ENCODE peak calls at places on chromosomes 3 and 15, in ten cellular contexts. F is CD4-positive, CD25-positive, alpha-beta regulatory T cell; X is naive thymus-derived CD4-positive, alpha-beta T cell; E is transverse colon; H is endodermal cell; P is GM23338; B is breast epithelium; J is lung; K is left ventricle myocardium inferior; W is spleen. A is an unnamed sample.

GRCh38 chr3:189513281-189514151 is 117.7 kb upstream of the TP63 start:
- DNase-seq in F (no peak), X (no peak), E (peak; percentile 59), H (no peak), P (no peak), B (no peak), J (peak; percentile 34), K (no peak), W (no peak), A (no peak)

GRCh38 chr3:48989126-48989795 is 780 bp upstream of the P4HTM start:
- DNase-seq in F (no peak), X (no peak), E (no peak), H (peak; percentile 65), P (no peak), B (no peak), J (no peak), K (no peak), W (no peak), A (peak; percentile 53)

GRCh38 chr15:57527382-57528091 is 64.2 kb upstream of the MYZAP start:
- DNase-seq in F (peak; percentile 62), X (peak; percentile 20), E (no peak), H (peak; percentile 88), P (peak; percentile 89), B (no peak), J (no peak), K (no peak), W (no peak), A (peak; percentile 72)

GRCh38 chr15:85421116-85421925 is 40.9 kb downstream of the AKAP13 start:
- DNase-seq in F (no peak), X (no peak), E (no peak), H (no peak), P (no peak), B (no peak), J (no peak), K (no peak), W (no peak), A (no peak)

GRCh38 chr15:32803631-32804030 is 85.8 kb downstream of the GREM1 start:
- DNase-seq in F (no peak), X (no peak), E (no peak), H (no peak), P (no peak), B (no peak), J (no peak), K (no peak), W (no peak), A (no peak)

GRCh38 chr15:48782911-48783310 is 28.0 kb downstream of the CEP152 start:
- DNase-seq in F (no peak), X (no peak), E (no peak), H (no peak), P (no peak), B (no peak), J (no peak), K (no peak), W (no peak), A (no peak)

GRCh38 chr3:141366285-141367037 is 1.8 kb upstream of the ZBTB38 start:
- DNase-seq in F (no peak), X (no peak), E (peak; percentile 61), H (no peak), P (no peak), B (peak; percentile 87), J (peak; percentile 63), K (peak; percentile 34), W (no peak), A (no peak)

GRCh38 chr15:99105516-99106341 is 849 bp downstream of the SYNM start:
- DNase-seq in F (peak; percentile 60), X (peak; percentile 11), E (peak; percentile 37), H (peak; percentile 88), P (peak; percentile 89), B (no peak), J (no peak), K (peak; percentile 53), W (peak; percentile 82), A (peak; percentile 40)

GRCh38 chr3:51340311-51340829 is 44.7 kb upstream of the MANF start:
- DNase-seq in F (no peak), X (no peak), E (no peak), H (peak; percentile 55), P (peak; percentile 33), B (peak; percentile 54), J (no peak), K (no peak), W (no peak), A (no peak)

GRCh38 chr3:108047987-108048386 is 42.8 kb downstream of the CD47 start:
- DNase-seq in F (peak; percentile 52), X (no peak), E (no peak), H (no peak), P (no peak), B (no peak), J (no peak), K (no peak), W (no peak), A (no peak)

GRCh38 chr3:72336821-72337479 is 511.3 kb downstream of the SHQ1 start:
- DNase-seq in F (no peak), X (no peak), E (peak; percentile 91), H (peak; percentile 89), P (peak; percentile 66), B (peak; percentile 80), J (peak; percentile 65), K (peak; percentile 89), W (peak; percentile 75), A (peak; percentile 70)

GRCh38 chr3:52324676-52325075 is 8.6 kb downstream of the DNAH1 start:
- DNase-seq in F (no peak), X (no peak), E (no peak), H (no peak), P (no peak), B (no peak), J (no peak), K (no peak), W (no peak), A (no peak)

GRCh38 chr15:63441266-63441665 is 59.6 kb upstream of the CA12 start:
- DNase-seq in F (no peak), X (no peak), E (no peak), H (no peak), P (no peak), B (no peak), J (no peak), K (no peak), W (no peak), A (no peak)

GRCh38 chr3:62607287-62608029 is 234.1 kb upstream of the FEZF2 start:
- DNase-seq in F (no peak), X (no peak), E (no peak), H (no peak), P (peak; percentile 11), B (peak; percentile 44), J (peak; percentile 90), K (peak; percentile 53), W (no peak), A (no peak)

GRCh38 chr3:98776114-98776513 is 13.0 kb downstream of the ST3GAL6 start:
- DNase-seq in F (no peak), X (no peak), E (no peak), H (no peak), P (no peak), B (no peak), J (no peak), K (no peak), W (no peak), A (no peak)
- H3K4me1 ChIP-seq in F (no peaks in the 10 kb centered on the region), X (no peaks in the 10 kb centered on the region), E (no peaks in the 10 kb centered on the region), H (no peaks in the 10 kb centered on the region), P (no peaks in the 10 kb centered on the region), B (no peaks in the 10 kb centered on the region), J (peaks cover 36% of the 10 kb centered on the region), K (peaks cover 60% of the 10 kb centered on the region), W (peaks cover 17% of the 10 kb centered on the region), A (no peaks in the 10 kb centered on the region)

GRCh38 chr3:127520993-127521392 is 69.5 kb downstream of the TPRA1 start:
- DNase-seq in F (no peak), X (no peak), E (no peak), H (no peak), P (no peak), B (no peak), J (no peak), K (no peak), W (no peak), A (no peak)
- H3K27me3 ChIP-seq in F (no peaks in the 10 kb centered on the region), X (no peaks in the 10 kb centered on the region), E (peaks cover 5% of the 10 kb centered on the region), H (no peaks in the 10 kb centered on the region), P (no peaks in the 10 kb centered on the region), B (peaks cover 1% of the 10 kb centered on the region), J (no peaks in the 10 kb centered on the region), K (peaks cover 34% of the 10 kb centered on the region), W (peaks cover 17% of the 10 kb centered on the region), A (peaks cover 11% of the 10 kb centered on the region)

GRCh38 chr3:196287405-196288140 is at the start of gene PCYT1A:
- DNase-seq in F (peak; percentile 91), X (peak; percentile 57), E (peak; percentile 92), H (peak; percentile 97), P (peak; percentile 98), B (peak; percentile 85), J (peak; percentile 93), K (peak; percentile 90), W (peak; percentile 97), A (peak; percentile 95)

GRCh38 chr3:196292281-196292923 is 4.9 kb upstream of the PCYT1A start:
- DNase-seq in F (no peak), X (no peak), E (no peak), H (peak; percentile 72), P (peak; percentile 69), B (no peak), J (no peak), K (no peak), W (no peak), A (no peak)

GRCh38 chr3:196284396-196284795 is 3.1 kb downstream of the PCYT1A start:
- DNase-seq in F (no peak), X (no peak), E (no peak), H (no peak), P (no peak), B (no peak), J (no peak), K (no peak), W (no peak), A (peak; percentile 40)

GRCh38 chr3:196287066-196287404 is 491 bp downstream of the PCYT1A start:
- DNase-seq in F (peak; percentile 56), X (peak; percentile 4), E (no peak), H (no peak), P (peak; percentile 45), B (no peak), J (peak; percentile 30), K (peak; percentile 40), W (no peak), A (no peak)

DNA sequence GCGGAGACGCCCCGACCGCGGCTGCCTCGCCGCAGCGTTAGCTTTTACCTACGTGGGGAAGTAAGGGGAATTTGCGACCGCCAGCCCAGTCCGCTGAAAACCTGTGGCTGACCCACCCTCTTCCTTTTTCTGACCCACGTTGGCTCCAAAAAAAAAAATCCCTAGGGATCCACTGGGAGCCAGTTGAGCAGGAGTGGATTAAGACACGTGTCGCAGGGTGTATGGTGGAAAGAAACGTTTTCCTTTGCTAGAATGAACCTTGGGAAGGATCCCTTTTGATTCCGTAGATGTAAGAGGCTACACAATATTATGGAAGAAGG is 575 bp upstream of the PCYT1A start:
- DNase-seq in F (no peak), X (peak; percentile 22), E (no peak), H (no peak), P (no peak), B (no peak), J (no peak), K (no peak), W (no peak), A (no peak)
- H3K4me1 ChIP-seq in F (peaks cover 33% of the 10 kb centered on the region), X (peaks cover 12% of the 10 kb centered on the region), E (peaks cover 12% of the 10 kb centered on the region), H (no peaks in the 10 kb centered on the region), P (peaks cover 10% of the 10 kb centered on the region), B (no peaks in the 10 kb centered on the region), J (peaks cover 22% of the 10 kb centered on the region), K (peaks cover 52% of the 10 kb centered on the region), W (peaks cover 51% of the 10 kb centered on the region), A (peaks cover 23% of the 10 kb centered on the region)

DNA sequence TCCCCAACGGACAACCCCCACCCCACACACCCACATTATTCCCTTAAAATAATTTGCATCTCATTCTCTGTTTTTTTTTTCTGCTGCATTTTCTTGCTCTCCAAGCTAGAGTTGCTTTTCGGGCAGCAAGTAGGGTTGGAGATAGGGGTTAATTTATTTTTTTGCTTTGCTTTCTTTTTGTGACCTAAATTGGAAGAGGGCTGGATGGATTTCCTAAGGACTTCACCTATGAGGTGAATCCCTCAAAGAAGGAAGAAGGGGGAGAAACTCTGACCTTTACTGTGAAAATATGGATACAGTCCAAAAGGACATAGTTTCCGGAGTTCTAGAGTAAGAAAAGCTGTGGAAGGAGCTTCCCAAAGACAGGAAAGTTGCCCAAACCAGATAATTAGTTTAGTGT is 6.7 kb downstream of the SOX2 start:
- DNase-seq in F (no peak), X (no peak), E (no peak), H (no peak), P (no peak), B (no peak), J (no peak), K (no peak), W (no peak), A (no peak)
- H3K27me3 ChIP-seq in F (peaks cover 78% of the 10 kb centered on the region), X (peaks cover 15% of the 10 kb centered on the region), E (peaks cover 100% of the 10 kb centered on the region), H (peaks cover 89% of the 10 kb centered on the region), P (peaks cover 24% of the 10 kb centered on the region), B (peaks cover 98% of the 10 kb centered on the region), J (peaks cover 23% of the 10 kb centered on the region), K (peaks cover 100% of the 10 kb centered on the region), W (peaks cover 100% of the 10 kb centered on the region), A (no peaks in the 10 kb centered on the region)

A was measured in HAP-1.